ENCODE peak calls at places on chromosomes 16 and 17, in ten cellular contexts. One of them, this sample, is unnamed.

GRCh38 chr16:67800252-67801046 is 5.9 kb downstream of the RANBP10 start:
- DNase-seq in fibroblast of the aortic adventitia: no peak
- DNase-seq in GM20000: no peak
- DNase-seq in H1: no peak
- DNase-seq in A549: no peak
- DNase-seq in AG04450: no peak
- DNase-seq in PC-3: no peak
- DNase-seq in AG04449: no peak
- DNase-seq in RWPE1: no peak
- DNase-seq in mesothelial cell of epicardium: no peak
- DNase-seq in this sample: no peak

GRCh38 chr17:6427284-6427781 is 7.6 kb downstream of the AIPL1 start:
- DNase-seq in H1: no peak
- DNase-seq in PC-3: peak
- DNase-seq in fibroblast of the aortic adventitia: peak
- DNase-seq in AG04449: no peak
- DNase-seq in A549: no peak
- DNase-seq in mesothelial cell of epicardium: no peak
- DNase-seq in GM20000: peak
- DNase-seq in AG04450: no peak
- DNase-seq in RWPE1: no peak
- DNase-seq in this sample: no peak

GRCh38 chr17:62780273-62780672 is 27.8 kb downstream of the MARCHF10 start:
- DNase-seq in RWPE1: no peak
- DNase-seq in AG04449: no peak
- DNase-seq in AG04450: no peak
- DNase-seq in mesothelial cell of epicardium: no peak
- DNase-seq in PC-3: peak
- DNase-seq in H1: no peak
- DNase-seq in GM20000: no peak
- DNase-seq in fibroblast of the aortic adventitia: no peak
- DNase-seq in A549: no peak
- DNase-seq in this sample: no peak

GRCh38 chr16:17101646-17102045 is 369.1 kb downstream of the XYLT1 start:
- DNase-seq in PC-3: no peak
- DNase-seq in fibroblast of the aortic adventitia: no peak
- DNase-seq in RWPE1: no peak
- DNase-seq in A549: no peak
- DNase-seq in AG04449: no peak
- DNase-seq in H1: no peak
- DNase-seq in mesothelial cell of epicardium: no peak
- DNase-seq in GM20000: no peak
- DNase-seq in AG04450: no peak
- DNase-seq in this sample: no peak

GRCh38 chr17:9726291-9726690 is 65.1 kb downstream of the DHRS7C start:
- DNase-seq in PC-3: no peak
- DNase-seq in GM20000: no peak
- DNase-seq in A549: no peak
- DNase-seq in H1: no peak
- DNase-seq in RWPE1: no peak
- DNase-seq in AG04449: no peak
- DNase-seq in AG04450: no peak
- DNase-seq in fibroblast of the aortic adventitia: no peak
- DNase-seq in mesothelial cell of epicardium: no peak
- DNase-seq in this sample: no peak

GRCh38 chr17:44829558-44830358 is at the start of gene GJC1:
- DNase-seq in AG04449: no peak
- DNase-seq in mesothelial cell of epicardium: peak
- DNase-seq in A549: peak
- DNase-seq in GM20000: peak
- DNase-seq in PC-3: peak
- DNase-seq in fibroblast of the aortic adventitia: no peak
- DNase-seq in H1: no peak
- DNase-seq in RWPE1: peak
- DNase-seq in AG04450: no peak
- DNase-seq in this sample: peak

GRCh38 chr16:22642689-22643088 is 132.0 kb downstream of the NPIPB5 start:
- DNase-seq in AG04450: no peak
- DNase-seq in A549: no peak
- DNase-seq in RWPE1: no peak
- DNase-seq in AG04449: no peak
- DNase-seq in PC-3: no peak
- DNase-seq in fibroblast of the aortic adventitia: no peak
- DNase-seq in GM20000: no peak
- DNase-seq in mesothelial cell of epicardium: no peak
- DNase-seq in H1: no peak
- DNase-seq in this sample: no peak

GRCh38 chr16:12214509-12214908 is 238.0 kb downstream of the SNX29 start:
- DNase-seq in H1: no peak
- DNase-seq in mesothelial cell of epicardium: no peak
- DNase-seq in AG04449: no peak
- DNase-seq in GM20000: no peak
- DNase-seq in AG04450: no peak
- DNase-seq in RWPE1: no peak
- DNase-seq in A549: no peak
- DNase-seq in fibroblast of the aortic adventitia: no peak
- DNase-seq in PC-3: no peak
- DNase-seq in this sample: no peak

DNA sequence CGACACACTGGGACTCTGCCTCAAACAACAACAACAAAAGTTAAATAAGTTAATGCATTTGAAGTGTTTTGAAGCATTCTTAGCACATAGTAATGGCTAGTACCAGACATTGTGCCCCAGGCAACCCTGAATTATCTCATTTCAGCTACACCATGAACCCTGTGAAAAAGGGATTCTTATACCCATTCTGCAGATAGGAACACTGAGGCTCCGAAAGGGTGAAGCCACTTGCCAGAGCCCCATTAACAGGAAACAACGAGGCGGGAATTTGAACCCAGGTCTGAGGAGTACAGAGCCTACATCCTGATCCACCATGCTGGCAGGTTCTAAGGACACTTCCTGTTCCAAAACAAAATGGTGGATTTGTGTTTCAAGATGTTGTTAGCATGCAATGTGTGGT is 9.2 kb downstream of the GPR139 start:
- DNase-seq in RWPE1: no peak
- DNase-seq in AG04449: no peak
- DNase-seq in H1: no peak
- DNase-seq in fibroblast of the aortic adventitia: no peak
- DNase-seq in A549: no peak
- DNase-seq in AG04450: no peak
- DNase-seq in mesothelial cell of epicardium: no peak
- DNase-seq in PC-3: no peak
- DNase-seq in GM20000: no peak
- DNase-seq in this sample: no peak
- TF ChIP-seq CTCF in RWPE1: no peak
- TF ChIP-seq CTCF in AG04449: no peak
- TF ChIP-seq CTCF in H1: no peak
- TF ChIP-seq CTCF in fibroblast of the aortic adventitia: no peak
- TF ChIP-seq CTCF in A549: no peak
- TF ChIP-seq CTCF in AG04450: no peak
- TF ChIP-seq CTCF in mesothelial cell of epicardium: no peak
- TF ChIP-seq CTCF in PC-3: no peak
- TF ChIP-seq CTCF in GM20000: no peak
- TF ChIP-seq CTCF in this sample: no peak

GRCh38 chr16:31106509-31107464 is 1.4 kb upstream of the BCKDK start:
- DNase-seq in PC-3: no peak
- DNase-seq in fibroblast of the aortic adventitia: no peak
- DNase-seq in AG04449: no peak
- DNase-seq in RWPE1: no peak
- DNase-seq in GM20000: no peak
- DNase-seq in AG04450: no peak
- DNase-seq in A549: no peak
- DNase-seq in H1: no peak
- DNase-seq in mesothelial cell of epicardium: no peak
- DNase-seq in this sample: no peak

GRCh38 chr16:31108035-31108793 is at the start of gene BCKDK:
- DNase-seq in PC-3: peak
- DNase-seq in fibroblast of the aortic adventitia: peak
- DNase-seq in mesothelial cell of epicardium: no peak
- DNase-seq in RWPE1: peak
- DNase-seq in GM20000: peak
- DNase-seq in AG04450: no peak
- DNase-seq in AG04449: no peak
- DNase-seq in A549: peak
- DNase-seq in H1: no peak
- DNase-seq in this sample: peak

GRCh38 chr16:31108794-31109558 is 790 bp downstream of the BCKDK start:
- DNase-seq in GM20000: no peak
- DNase-seq in fibroblast of the aortic adventitia: no peak
- DNase-seq in PC-3: no peak
- DNase-seq in A549: no peak
- DNase-seq in AG04449: no peak
- DNase-seq in RWPE1: no peak
- DNase-seq in H1: no peak
- DNase-seq in mesothelial cell of epicardium: no peak
- DNase-seq in AG04450: no peak
- DNase-seq in this sample: no peak

GRCh38 chr16:31107465-31107867 is 720 bp upstream of the BCKDK start:
- DNase-seq in H1: no peak
- DNase-seq in mesothelial cell of epicardium: no peak
- DNase-seq in AG04450: no peak
- DNase-seq in fibroblast of the aortic adventitia: no peak
- DNase-seq in GM20000: peak
- DNase-seq in PC-3: no peak
- DNase-seq in AG04449: no peak
- DNase-seq in A549: no peak
- DNase-seq in RWPE1: no peak
- DNase-seq in this sample: no peak

GRCh38 chr16:31105677-31106213 is 2.4 kb upstream of the BCKDK start:
- DNase-seq in AG04449: no peak
- DNase-seq in RWPE1: no peak
- DNase-seq in PC-3: peak
- DNase-seq in mesothelial cell of epicardium: no peak
- DNase-seq in fibroblast of the aortic adventitia: peak
- DNase-seq in GM20000: peak
- DNase-seq in H1: peak
- DNase-seq in AG04450: no peak
- DNase-seq in A549: peak
- DNase-seq in this sample: peak
- TF ChIP-seq CTCF in AG04449: peak
- TF ChIP-seq CTCF in RWPE1: peak
- TF ChIP-seq CTCF in PC-3: peak
- TF ChIP-seq CTCF in mesothelial cell of epicardium: peak
- TF ChIP-seq CTCF in fibroblast of the aortic adventitia: peak
- TF ChIP-seq CTCF in GM20000: peak
- TF ChIP-seq CTCF in H1: peak
- TF ChIP-seq CTCF in AG04450: peak
- TF ChIP-seq CTCF in A549: peak
- TF ChIP-seq CTCF in this sample: peak

GRCh38 chr16:3623642-3624041 is 12.2 kb upstream of the SLX4 start:
- DNase-seq in A549: no peak
- DNase-seq in H1: no peak
- DNase-seq in AG04449: no peak
- DNase-seq in AG04450: no peak
- DNase-seq in mesothelial cell of epicardium: no peak
- DNase-seq in GM20000: no peak
- DNase-seq in RWPE1: no peak
- DNase-seq in PC-3: no peak
- DNase-seq in fibroblast of the aortic adventitia: no peak
- DNase-seq in this sample: no peak

GRCh38 chr16:3625331-3625730 is 13.9 kb upstream of the SLX4 start:
- DNase-seq in H1: no peak
- DNase-seq in mesothelial cell of epicardium: no peak
- DNase-seq in AG04449: no peak
- DNase-seq in RWPE1: no peak
- DNase-seq in GM20000: no peak
- DNase-seq in A549: no peak
- DNase-seq in fibroblast of the aortic adventitia: no peak
- DNase-seq in AG04450: no peak
- DNase-seq in PC-3: no peak
- DNase-seq in this sample: no peak

DNA sequence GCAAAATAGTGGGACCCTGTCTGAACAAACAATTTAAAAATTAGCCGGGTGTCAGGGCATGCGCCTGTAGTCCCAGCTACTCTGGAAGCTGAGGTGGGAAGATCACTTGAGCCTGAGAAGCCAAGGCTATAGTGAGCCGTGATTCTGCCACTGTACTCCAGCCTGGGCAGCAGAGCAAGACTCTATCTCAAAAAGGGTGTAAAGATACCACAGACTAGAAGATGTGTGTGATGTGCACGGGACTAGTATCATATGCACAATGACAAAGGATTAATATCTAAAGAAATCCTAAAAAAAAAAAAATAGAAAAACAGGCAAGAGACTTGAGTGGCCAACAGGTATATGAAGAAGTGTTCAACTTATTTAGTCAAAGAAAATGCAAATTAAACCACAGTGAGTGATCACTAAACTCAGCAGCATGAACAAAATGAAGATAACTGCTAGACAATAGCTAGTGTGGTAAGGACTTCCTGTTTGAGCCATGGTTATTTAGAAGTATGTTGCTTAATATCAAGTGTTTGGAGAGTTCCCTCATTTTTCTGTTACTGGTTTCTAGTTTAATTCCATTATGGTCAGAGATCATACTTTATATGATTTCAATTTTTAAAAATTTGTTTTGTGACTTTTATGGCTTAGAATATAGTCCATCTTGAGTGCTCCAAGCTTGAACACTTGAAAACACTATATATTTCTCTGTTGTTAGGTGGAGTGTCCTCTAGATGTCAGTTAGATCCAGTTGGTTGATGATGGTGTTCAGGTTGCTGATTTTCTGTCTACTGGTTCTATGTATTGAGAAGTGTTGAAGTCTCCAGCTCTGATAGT is 14.7 kb upstream of the SLX4 start:
- DNase-seq in A549: no peak
- DNase-seq in AG04450: no peak
- DNase-seq in AG04449: no peak
- DNase-seq in PC-3: no peak
- DNase-seq in GM20000: peak
- DNase-seq in RWPE1: no peak
- DNase-seq in fibroblast of the aortic adventitia: peak
- DNase-seq in mesothelial cell of epicardium: no peak
- DNase-seq in H1: no peak
- DNase-seq in this sample: no peak
- TF ChIP-seq CTCF in A549: no peak
- TF ChIP-seq CTCF in AG04450: no peak
- TF ChIP-seq CTCF in AG04449: no peak
- TF ChIP-seq CTCF in PC-3: no peak
- TF ChIP-seq CTCF in GM20000: no peak
- TF ChIP-seq CTCF in RWPE1: no peak
- TF ChIP-seq CTCF in fibroblast of the aortic adventitia: no peak
- TF ChIP-seq CTCF in mesothelial cell of epicardium: no peak
- TF ChIP-seq CTCF in H1: no peak
- TF ChIP-seq CTCF in this sample: no peak

GRCh38 chr16:14400285-14400977 is 229.6 kb downstream of the PARN start:
- DNase-seq in AG04449: no peak
- DNase-seq in mesothelial cell of epicardium: no peak
- DNase-seq in fibroblast of the aortic adventitia: no peak
- DNase-seq in A549: no peak
- DNase-seq in AG04450: no peak
- DNase-seq in GM20000: no peak
- DNase-seq in PC-3: no peak
- DNase-seq in H1: no peak
- DNase-seq in RWPE1: no peak
- DNase-seq in this sample: no peak

GRCh38 chr16:14409563-14409962 is 220.5 kb downstream of the PARN start:
- DNase-seq in A549: no peak
- DNase-seq in H1: no peak
- DNase-seq in AG04450: peak
- DNase-seq in AG04449: peak
- DNase-seq in fibroblast of the aortic adventitia: peak
- DNase-seq in mesothelial cell of epicardium: no peak
- DNase-seq in GM20000: no peak
- DNase-seq in PC-3: peak
- DNase-seq in RWPE1: peak
- DNase-seq in this sample: no peak

GRCh38 chr16:14401839-14402115 is 228.3 kb downstream of the PARN start:
- DNase-seq in mesothelial cell of epicardium: no peak
- DNase-seq in RWPE1: no peak
- DNase-seq in A549: no peak
- DNase-seq in PC-3: no peak
- DNase-seq in GM20000: no peak
- DNase-seq in H1: no peak
- DNase-seq in AG04449: no peak
- DNase-seq in fibroblast of the aortic adventitia: peak
- DNase-seq in AG04450: no peak
- DNase-seq in this sample: no peak

GRCh38 chr16:14407786-14408399 is 222.2 kb downstream of the PARN start:
- DNase-seq in RWPE1: no peak
- DNase-seq in GM20000: no peak
- DNase-seq in PC-3: no peak
- DNase-seq in A549: no peak
- DNase-seq in mesothelial cell of epicardium: no peak
- DNase-seq in H1: no peak
- DNase-seq in AG04449: no peak
- DNase-seq in fibroblast of the aortic adventitia: no peak
- DNase-seq in AG04450: no peak
- DNase-seq in this sample: no peak

DNA sequence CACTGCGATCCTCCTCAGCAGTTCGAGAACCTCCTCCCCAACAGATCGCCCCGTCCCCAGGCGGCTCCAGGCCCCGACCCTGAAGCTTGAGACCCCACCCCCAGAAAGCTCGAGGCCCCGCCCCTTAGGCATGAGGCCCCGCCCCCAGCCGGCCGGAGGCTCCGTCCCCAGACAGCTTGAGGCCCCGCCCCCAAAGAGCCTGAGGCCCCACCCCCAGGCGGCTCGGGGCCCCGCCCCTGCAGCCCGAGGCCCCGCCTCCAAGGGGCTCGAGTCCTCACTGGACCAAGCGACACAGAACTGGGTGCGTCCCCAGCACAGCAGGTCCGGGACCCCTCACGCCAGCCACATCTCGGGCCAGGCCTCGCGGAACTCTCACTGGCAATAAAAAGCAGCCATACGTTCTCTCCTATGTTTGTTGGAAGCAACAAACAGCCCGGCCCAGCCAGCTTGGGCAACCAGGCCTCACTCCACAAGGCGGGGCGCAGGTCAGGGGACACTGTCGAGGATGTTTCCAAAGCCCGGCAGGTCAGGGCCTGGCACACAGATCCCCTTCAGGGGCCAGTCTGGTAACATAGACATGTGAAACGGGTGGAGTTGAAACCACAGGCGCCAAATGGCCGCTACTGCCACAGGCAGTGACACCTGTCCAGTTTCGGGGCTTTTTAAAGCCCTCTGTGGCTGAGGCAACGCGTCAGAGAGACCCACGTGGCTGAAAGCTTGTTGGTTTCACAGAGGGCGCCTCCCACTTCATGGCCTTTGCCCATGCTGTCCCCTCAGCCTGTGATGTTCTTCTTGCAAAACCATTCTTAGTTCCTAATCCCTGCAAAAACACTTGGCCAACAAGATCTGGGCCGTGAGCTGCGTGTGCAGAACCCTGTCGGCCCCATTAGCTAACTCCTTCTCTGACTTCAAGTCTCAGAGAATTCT is 224.2 kb downstream of the PARN start:
- DNase-seq in GM20000: peak
- DNase-seq in A549: no peak
- DNase-seq in AG04450: no peak
- DNase-seq in H1: peak
- DNase-seq in PC-3: peak
- DNase-seq in RWPE1: peak
- DNase-seq in fibroblast of the aortic adventitia: no peak
- DNase-seq in mesothelial cell of epicardium: peak
- DNase-seq in AG04449: no peak
- DNase-seq in this sample: peak
- TF ChIP-seq CTCF in GM20000: no peak
- TF ChIP-seq CTCF in A549: no peak
- TF ChIP-seq CTCF in AG04450: no peak
- TF ChIP-seq CTCF in H1: no peak
- TF ChIP-seq CTCF in PC-3: no peak
- TF ChIP-seq CTCF in RWPE1: no peak
- TF ChIP-seq CTCF in fibroblast of the aortic adventitia: no peak
- TF ChIP-seq CTCF in mesothelial cell of epicardium: no peak
- TF ChIP-seq CTCF in AG04449: no peak
- TF ChIP-seq CTCF in this sample: no peak